ENCODE peak calls at places on chromosome 4, in five cellular contexts. J, E, N, I and P are unnamed samples.
A peak's percentile ranks its signal among the peaks of the same experiment; 100 is the strongest.

GRCh38 chr4:5710962-5711478 is at the start of gene EVC:
- DNase-seq in J (peak; percentile 9), N (peak; percentile 85), I (peak; percentile 47), E (no peak), P (peak; percentile 49)

GRCh38 chr4:78131403-78131802 is 74.3 kb downstream of the FRAS1 start:
- DNase-seq in E (no peak), I (no peak), N (peak; percentile 53), J (no peak), P (no peak)

GRCh38 chr4:59994118-59994517 is 1206.0 kb upstream of the ADGRL3 start:
- DNase-seq in I (no peak), E (no peak), J (no peak), N (no peak), P (no peak)

GRCh38 chr4:1809754-1810502 is 16.8 kb downstream of the FGFR3 start:
- DNase-seq in E (peak; percentile 60), N (peak; percentile 72), I (peak; percentile 29), J (peak; percentile 25), P (peak; percentile 80)

GRCh38 chr4:110487873-110488272 is 11.9 kb downstream of the ENPEP start:
- DNase-seq in I (no peak), N (peak; percentile 23), J (no peak), E (no peak), P (no peak)

GRCh38 chr4:3767569-3768288 is 1.5 kb downstream of the ADRA2C start:
- DNase-seq in E (no peak), J (no peak), N (no peak), I (no peak), P (no peak)

GRCh38 chr4:147924604-147925412 is 192.9 kb downstream of the ARHGAP10 start:
- DNase-seq in J (no peak), N (peak; percentile 56), I (no peak), E (peak; percentile 43), P (peak; percentile 24)

GRCh38 chr4:102675142-102675541 is 85.6 kb downstream of the MANBA start:
- DNase-seq in E (no peak), N (peak; percentile 59), J (no peak), I (no peak), P (no peak)

GRCh38 chr4:2537011-2537830 is 774 bp downstream of the FAM193A start:
- DNase-seq in E (no peak), J (no peak), I (no peak), N (peak; percentile 39), P (peak; percentile 26)

GRCh38 chr4:25973346-25973745 is 59.3 kb downstream of the SMIM20 start:
- DNase-seq in J (no peak), N (no peak), E (no peak), I (no peak), P (no peak)